ENCODE peak calls at places on chromosomes 3 and 15, in seven cellular contexts. S is HTR-8/SVneo; Q is naive thymus-derived CD4-positive, alpha-beta T cell; C is lung microvascular endothelial cell; A is RWPE2; N is stimulated activated CD8-positive, alpha-beta memory T cell treated with anti-CD3 and anti-CD28 coated beads, Interleukin-7, amount 100 ng/mL, for 24 hours; H is ACHN. J is an unnamed sample.

GRCh38 chr15:62087671-62088360 is 21.0 kb downstream of the C2CD4A start:
- DNase-seq in C (peak), H (no peak), S (no peak), Q (no peak), N (no peak), A (no peak), J (peak)

GRCh38 chr3:37546876-37547275 is 314.8 kb upstream of the CTDSPL start:
- DNase-seq in H (peak), N (no peak), C (peak), A (no peak), S (peak), Q (no peak), J (peak)

GRCh38 chr3:188439080-188439479 is 285.1 kb downstream of the LPP start:
- DNase-seq in C (peak), Q (peak), A (no peak), S (no peak), N (no peak), H (no peak), J (peak)

GRCh38 chr15:63945838-63946298 is 100.4 kb downstream of the DAPK2 start:
- DNase-seq in A (peak), C (no peak), Q (no peak), S (peak), N (no peak), H (no peak), J (no peak)

GRCh38 chr3:15478300-15478979 is 43.1 kb downstream of the COLQ start:
- DNase-seq in A (no peak), C (no peak), N (no peak), S (no peak), Q (no peak), H (no peak), J (no peak)

GRCh38 chr15:25705430-25706115 is 157.6 kb downstream of the ATP10A start:
- DNase-seq in S (no peak), C (no peak), A (peak), N (no peak), H (no peak), Q (no peak), J (no peak)

GRCh38 chr3:172658344-172659245 is 52.3 kb downstream of the NCEH1 start:
- DNase-seq in Q (no peak), N (no peak), H (peak), S (peak), A (peak), C (peak), J (peak)

GRCh38 chr3:108414007-108414406 is 96.4 kb downstream of the MYH15 start:
- DNase-seq in A (no peak), C (no peak), S (no peak), Q (no peak), H (no peak), N (no peak), J (no peak)

GRCh38 chr3:98454929-98455328 is 8.1 kb upstream of the OR5K1 start:
- DNase-seq in H (no peak), Q (no peak), A (no peak), S (no peak), N (no peak), C (no peak), J (no peak)

GRCh38 chr3:27905625-27906024 is 183.5 kb upstream of the EOMES start:
- DNase-seq in S (no peak), N (no peak), A (no peak), C (no peak), H (no peak), Q (no peak), J (no peak)

GRCh38 chr15:35624881-35625280 is 78.9 kb upstream of the DPH6 start:
- DNase-seq in Q (no peak), C (no peak), N (no peak), A (no peak), S (no peak), H (peak), J (peak)

GRCh38 chr3:5799421-5799820 is 611.9 kb downstream of the EDEM1 start:
- DNase-seq in A (no peak), S (no peak), C (no peak), Q (no peak), N (no peak), H (no peak), J (peak)

GRCh38 chr3:172307143-172307560 is 141.1 kb downstream of the GHSR start:
- DNase-seq in C (no peak), S (peak), Q (no peak), A (no peak), H (no peak), N (no peak), J (no peak)

GRCh38 chr3:5011555-5012256 is 32.5 kb downstream of the BHLHE40 start:
- DNase-seq in A (no peak), H (no peak), C (no peak), N (no peak), Q (no peak), S (no peak), J (no peak)

GRCh38 chr3:45509038-45509767 is 85.3 kb upstream of the LIMD1 start:
- DNase-seq in Q (peak), S (no peak), C (peak), N (no peak), H (peak), A (no peak), J (peak)

GRCh38 chr15:35696767-35697231 is 150.8 kb upstream of the DPH6 start:
- DNase-seq in Q (no peak), C (peak), N (no peak), A (no peak), S (peak), H (peak), J (peak)

GRCh38 chr3:145857956-145858355 is 303.0 kb downstream of the PLOD2 start:
- DNase-seq in C (no peak), N (no peak), H (no peak), S (no peak), Q (no peak), A (no peak), J (no peak)

GRCh38 chr3:114212646-114213045 is 24.7 kb downstream of the ZNF80 start:
- DNase-seq in N (no peak), S (no peak), H (no peak), C (peak), A (no peak), Q (no peak), J (no peak)

GRCh38 chr3:142724682-142725351 is 983 bp downstream of the TRPC1 start:
- DNase-seq in N (no peak), A (peak), S (peak), C (peak), H (peak), Q (no peak), J (peak)

GRCh38 chr3:177071496-177072156 is 125.7 kb downstream of the TBL1XR1 start:
- DNase-seq in C (no peak), A (no peak), Q (no peak), H (no peak), N (no peak), S (no peak), J (no peak)

GRCh38 chr3:177724020-177724638 is 526.8 kb upstream of the TBL1XR1 start:
- DNase-seq in C (peak), S (no peak), Q (no peak), H (no peak), N (no peak), A (no peak), J (peak)

GRCh38 chr3:195258449-195259145 is 12.4 kb downstream of the XXYLT1 start:
- DNase-seq in S (peak), A (no peak), H (no peak), C (no peak), Q (peak), N (no peak), J (no peak)

GRCh38 chr3:168511428-168512014 is 415.8 kb upstream of the GOLIM4 start:
- DNase-seq in H (peak), S (no peak), A (no peak), Q (no peak), N (no peak), C (peak), J (peak)

GRCh38 chr3:127783166-127783565 is 39.1 kb downstream of the MGLL start:
- DNase-seq in H (no peak), Q (no peak), A (peak), S (no peak), C (no peak), N (no peak), J (no peak)

GRCh38 chr15:49881433-49881832 is 237.6 kb downstream of the ATP8B4 start:
- DNase-seq in H (no peak), Q (no peak), S (no peak), A (no peak), C (no peak), N (no peak), J (no peak)

GRCh38 chr3:42572278-42572677 is 9.5 kb downstream of the SEC22C start:
- DNase-seq in N (no peak), S (peak), A (no peak), Q (no peak), H (peak), C (peak), J (peak)

GRCh38 chr3:50339485-50340196 is 995 bp downstream of the RASSF1 start:
- DNase-seq in N (no peak), S (no peak), H (no peak), Q (no peak), A (no peak), C (no peak), J (no peak)

GRCh38 chr3:4741404-4742307 is 237.6 kb upstream of the BHLHE40 start:
- DNase-seq in N (no peak), A (no peak), C (peak), Q (no peak), S (peak), H (peak), J (no peak)

GRCh38 chr3:153164009-153164550 is 2.1 kb downstream of the RAP2B start:
- DNase-seq in A (no peak), C (no peak), Q (no peak), N (no peak), H (no peak), S (no peak), J (no peak)

GRCh38 chr15:80242802-80243201 is 9.2 kb downstream of the CTXND1 start:
- DNase-seq in N (no peak), A (no peak), Q (no peak), H (no peak), C (no peak), S (no peak), J (no peak)

GRCh38 chr3:129836381-129837056 is 57.0 kb downstream of the TMCC1 start:
- DNase-seq in A (no peak), N (no peak), H (no peak), S (no peak), C (no peak), Q (no peak), J (peak)

GRCh38 chr3:177333535-177334495 is 136.5 kb upstream of the TBL1XR1 start:
- DNase-seq in A (no peak), S (no peak), C (no peak), H (no peak), N (no peak), Q (no peak), J (no peak)

GRCh38 chr3:72086051-72086711 is 301.2 kb upstream of the PROK2 start:
- DNase-seq in Q (no peak), A (no peak), S (no peak), H (no peak), N (no peak), C (no peak), J (no peak)

GRCh38 chr15:28935316-28935715 is 49.5 kb downstream of the APBA2 start:
- DNase-seq in H (peak), A (peak), C (no peak), N (peak), Q (no peak), S (peak), J (no peak)

GRCh38 chr3:144384241-144384979 is 412.8 kb downstream of the DIPK2A start:
- DNase-seq in A (no peak), H (no peak), N (no peak), Q (no peak), S (no peak), C (no peak), J (no peak)

GRCh38 chr3:121985841-121986240 is 36.2 kb downstream of the ILDR1 start:
- DNase-seq in H (no peak), S (no peak), C (no peak), A (no peak), N (no peak), Q (no peak), J (peak)

GRCh38 chr3:113783463-113783862 is 36.6 kb downstream of the ATP6V1A start:
- DNase-seq in A (no peak), N (no peak), C (peak), S (peak), H (peak), Q (no peak), J (peak)

GRCh38 chr3:126351086-126351770 is 6.0 kb downstream of the KLF15 start:
- DNase-seq in A (peak), S (no peak), Q (peak), H (no peak), C (no peak), N (no peak), J (no peak)

GRCh38 chr3:108006901-108007331 is 83.9 kb downstream of the CD47 start:
- DNase-seq in A (no peak), N (no peak), H (no peak), S (no peak), Q (no peak), C (peak), J (no peak)